ENCODE peak calls at places on chromosome 19, in eight cellular contexts. C is neuronal stem cell, T is colonic mucosa, B is IMR-90, P is adipocyte, J is H9, S is Karpas-422, U is GM23248. R is an unnamed sample. For H3K4me1, the result is how much of the 10 kb centered on the place peaks cover.

GRCh38 chr19:48630289-48631036 is 6.7 kb downstream of the DBP start:
- DNase-seq in C (no peak), T (peak), B (no peak), P (no peak), J (peak), S (no peak), U (peak), R (no peak)

GRCh38 chr19:43812689-43813088 is 10.4 kb upstream of the LYPD5 start:
- DNase-seq in C (no peak), T (no peak), B (no peak), P (no peak), J (no peak), S (no peak), U (no peak), R (no peak)

GRCh38 chr19:50518091-50519005 is 4.6 kb upstream of the ASPDH start:
- DNase-seq in C (no peak), T (no peak), B (no peak), P (no peak), J (peak), S (no peak), U (no peak), R (no peak)

GRCh38 chr19:54136086-54136863 is 1.3 kb upstream of the CNOT3 start:
- DNase-seq in C (no peak), T (peak), B (peak), P (peak), J (no peak), S (no peak), U (peak), R (no peak)

GRCh38 chr19:33125929-33126388 is 6.0 kb upstream of the WDR88 start:
- DNase-seq in C (peak), T (peak), B (peak), P (peak), J (peak), S (peak), U (peak), R (peak)

GRCh38 chr19:29232315-29232852 is 19.4 kb upstream of the UQCRFS1 start:
- DNase-seq in C (no peak), T (no peak), B (no peak), P (no peak), J (no peak), S (no peak), U (no peak), R (no peak)

GRCh38 chr19:46232029-46232428 is 2.5 kb downstream of the IGFL1 start:
- DNase-seq in C (no peak), T (no peak), B (no peak), P (no peak), J (no peak), S (no peak), U (no peak), R (no peak)

GRCh38 chr19:4057913-4058695 is 8.6 kb downstream of the ZBTB7A start:
- DNase-seq in C (no peak), T (peak), B (peak), P (peak), J (peak), S (peak), U (peak), R (peak)

GRCh38 chr19:32862741-32863140 is 6.8 kb downstream of the SLC7A9 start:
- DNase-seq in C (no peak), T (no peak), B (no peak), P (no peak), J (no peak), S (no peak), U (no peak), R (no peak)

GRCh38 chr19:18020212-18021067 is 12.5 kb downstream of the ARRDC2 start:
- DNase-seq in C (no peak), T (peak), B (peak), P (peak), J (no peak), S (no peak), U (peak), R (no peak)

GRCh38 chr19:22532388-22533310 is 101.5 kb upstream of the ZNF492 start:
- DNase-seq in C (no peak), T (peak), B (no peak), P (no peak), J (no peak), S (no peak), U (no peak), R (no peak)

GRCh38 chr19:32642771-32643170 is 32.2 kb downstream of the ANKRD27 start:
- DNase-seq in C (no peak), T (no peak), B (no peak), P (no peak), J (no peak), S (no peak), U (no peak), R (no peak)

GRCh38 chr19:2027361-2027760 is 11.8 kb upstream of the BTBD2 start:
- DNase-seq in C (no peak), T (no peak), B (peak), P (peak), J (no peak), S (no peak), U (peak), R (peak)

GRCh38 chr19:58401825-58402433 is 6.5 kb downstream of the RNF225 start:
- DNase-seq in C (no peak), T (no peak), B (no peak), P (no peak), J (no peak), S (no peak), U (no peak), R (no peak)

GRCh38 chr19:19860756-19861390 is 4.8 kb upstream of the ZNF253 start:
- DNase-seq in C (peak), T (no peak), B (no peak), P (no peak), J (peak), S (no peak), U (no peak), R (no peak)

GRCh38 chr19:45693168-45693788 is 812 bp downstream of the QPCTL start:
- DNase-seq in C (no peak), T (peak), B (peak), P (peak), J (peak), S (peak), U (peak), R (peak)

GRCh38 chr19:5394907-5395505 is 54.4 kb upstream of the PTPRS start:
- DNase-seq in C (peak), T (no peak), B (no peak), P (no peak), J (peak), S (no peak), U (no peak), R (no peak)

GRCh38 chr19:55320844-55321419 is 4.2 kb downstream of the TMEM150B start:
- DNase-seq in C (no peak), T (no peak), B (no peak), P (no peak), J (peak), S (no peak), U (no peak), R (no peak)

GRCh38 chr19:8511573-8512101 is 2.3 kb downstream of the ZNF414 start:
- DNase-seq in C (no peak), T (peak), B (no peak), P (no peak), J (no peak), S (no peak), U (no peak), R (no peak)

GRCh38 chr19:13100031-13100588 is 2.5 kb downstream of the LYL1 start:
- DNase-seq in C (no peak), T (no peak), B (no peak), P (no peak), J (no peak), S (peak), U (peak), R (peak)

GRCh38 chr19:54906819-54907218 is 871 bp downstream of the NCR1 start:
- DNase-seq in C (no peak), T (no peak), B (no peak), P (no peak), J (no peak), S (no peak), U (no peak), R (no peak)

GRCh38 chr19:5193192-5193591 is 147.4 kb downstream of the PTPRS start:
- DNase-seq in C (peak), T (no peak), B (no peak), P (no peak), J (peak), S (no peak), U (no peak), R (no peak)

GRCh38 chr19:56105090-56105701 is 15.9 kb downstream of the ZNF787 start:
- DNase-seq in C (peak), T (peak), B (peak), P (no peak), J (peak), S (peak), U (peak), R (peak)

GRCh38 chr19:4744451-4745170 is 21.0 kb upstream of the DPP9 start:
- DNase-seq in C (no peak), T (no peak), B (peak), P (peak), J (no peak), S (no peak), U (peak), R (peak)

GRCh38 chr19:4456843-4457653 is 546 bp downstream of the UBXN6 start:
- DNase-seq in C (peak), T (peak), B (peak), P (peak), J (peak), S (peak), U (peak), R (peak)

GRCh38 chr19:38683393-38684077 is 36.1 kb downstream of the ACTN4 start:
- DNase-seq in C (no peak), T (peak), B (peak), P (peak), J (peak), S (no peak), U (peak), R (peak)

GRCh38 chr19:8458380-8458779 is 13.6 kb downstream of the HNRNPM start:
- DNase-seq in C (no peak), T (peak), B (no peak), P (no peak), J (no peak), S (no peak), U (no peak), R (no peak)

GRCh38 chr19:24051516-24051915 is 35.5 kb upstream of the ZNF254 start:
- DNase-seq in C (no peak), T (no peak), B (no peak), P (no peak), J (no peak), S (no peak), U (no peak), R (peak)

GRCh38 chr19:38880076-38880881 is 2.2 kb upstream of the RINL start:
- DNase-seq in C (no peak), T (no peak), B (no peak), P (no peak), J (no peak), S (no peak), U (no peak), R (no peak)

GRCh38 chr19:41426952-41427646 is at the start of gene B3GNT8:
- DNase-seq in C (peak), T (peak), B (peak), P (peak), J (peak), S (peak), U (peak), R (peak)
- H3K9ac ChIP-seq in C (peak), T (peak), B (peak), P (peak), J (peak), S (no peak), U (peak), R (peak)

GRCh38 chr19:6750062-6750461 is 10.6 kb downstream of the TRIP10 start:
- DNase-seq in C (no peak), T (no peak), B (no peak), P (no peak), J (no peak), S (no peak), U (no peak), R (no peak)
- H3K4me1 ChIP-seq in C (under half), T (under half), B (under half), P (under half), J (under half), S (under half), U (under half), R (under half)

GRCh38 chr19:42241279-42241678 is 1.1 kb downstream of the GSK3A start:
- DNase-seq in C (no peak), T (no peak), B (no peak), P (no peak), J (no peak), S (no peak), U (no peak), R (no peak)

GRCh38 chr19:42239544-42240220 is 2.7 kb downstream of the GSK3A start:
- DNase-seq in C (no peak), T (no peak), B (no peak), P (no peak), J (no peak), S (peak), U (no peak), R (no peak)

GRCh38 chr19:42242512-42243409 is at the start of gene GSK3A:
- DNase-seq in C (peak), T (peak), B (peak), P (peak), J (peak), S (peak), U (peak), R (peak)

GRCh38 chr19:42244452-42245220 is 2.2 kb upstream of the GSK3A start:
- DNase-seq in C (peak), T (peak), B (peak), P (peak), J (peak), S (peak), U (peak), R (peak)

DNA sequence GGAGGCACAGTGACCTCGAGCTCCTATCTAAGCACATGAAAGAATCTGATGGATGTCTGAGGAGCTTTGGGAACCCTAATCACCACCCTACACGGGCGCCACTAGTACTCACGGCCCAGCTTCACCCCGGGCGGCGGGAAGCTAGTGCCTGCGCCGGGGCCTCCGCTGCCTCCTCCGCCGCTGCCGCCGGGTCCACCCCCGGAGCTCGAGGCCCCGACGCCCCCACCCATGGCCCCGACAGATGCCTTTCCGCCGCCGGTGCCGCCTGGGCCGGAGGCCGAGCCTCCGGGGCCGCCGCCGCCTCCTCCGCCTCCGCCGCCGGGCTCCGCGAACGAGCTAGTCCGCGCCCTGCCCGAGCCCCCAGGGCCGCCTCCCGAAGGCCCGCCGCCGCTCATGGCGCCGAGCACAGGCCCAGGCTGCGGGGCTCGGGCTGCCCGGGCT is 311 bp downstream of the GSK3A start:
- DNase-seq in C (no peak), T (peak), B (no peak), P (peak), J (no peak), S (no peak), U (peak), R (no peak)
- H3K9ac ChIP-seq in C (peak), T (peak), B (peak), P (peak), J (peak), S (peak), U (peak), R (peak)

GRCh38 chr19:6529937-6530384 is 865 bp upstream of the TNFSF9 start:
- DNase-seq in C (no peak), T (no peak), B (no peak), P (no peak), J (no peak), S (no peak), U (no peak), R (no peak)
- H3K4me1 ChIP-seq in C (under half), T (under half), B (under half), P (under half), J (under half), S (half or more), U (under half), R (under half)

GRCh38 chr19:41555752-41556151 is 20.2 kb upstream of the CEACAM21 start:
- DNase-seq in C (no peak), T (no peak), B (no peak), P (no peak), J (no peak), S (no peak), U (no peak), R (no peak)

GRCh38 chr19:41553804-41554203 is 22.2 kb upstream of the CEACAM21 start:
- DNase-seq in C (no peak), T (no peak), B (no peak), P (no peak), J (no peak), S (no peak), U (no peak), R (no peak)

GRCh38 chr19:41552558-41552957 is 23.4 kb upstream of the CEACAM21 start:
- DNase-seq in C (no peak), T (no peak), B (no peak), P (no peak), J (no peak), S (no peak), U (no peak), R (no peak)

GRCh38 chr19:41551711-41552110 is 24.3 kb upstream of the CEACAM21 start:
- DNase-seq in C (no peak), T (no peak), B (no peak), P (no peak), J (no peak), S (no peak), U (no peak), R (no peak)

DNA sequence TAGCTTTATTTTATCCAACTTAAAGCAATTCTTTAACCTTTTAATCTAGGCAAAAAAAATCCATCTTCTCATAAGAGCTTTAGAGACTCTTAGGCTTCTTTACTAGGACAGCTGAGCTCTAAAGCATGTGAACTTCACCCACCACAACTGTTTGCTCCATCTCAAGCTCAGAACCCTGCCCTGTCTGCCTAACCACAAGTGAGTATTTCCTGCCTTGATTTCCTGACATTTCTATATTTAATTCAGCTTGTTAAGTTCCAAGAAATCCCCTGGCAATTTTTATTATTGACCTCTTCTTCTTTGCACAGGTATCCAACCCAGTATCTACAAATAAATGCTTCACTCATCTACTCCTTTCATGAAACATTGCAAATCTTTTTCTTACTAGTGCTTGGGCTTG is 21.1 kb upstream of the CEACAM21 start:
- DNase-seq in C (no peak), T (no peak), B (no peak), P (no peak), J (no peak), S (no peak), U (no peak), R (no peak)
- H3K9ac ChIP-seq in C (no peak), T (no peak), B (no peak), P (no peak), J (no peak), S (no peak), U (no peak), R (no peak)

DNA sequence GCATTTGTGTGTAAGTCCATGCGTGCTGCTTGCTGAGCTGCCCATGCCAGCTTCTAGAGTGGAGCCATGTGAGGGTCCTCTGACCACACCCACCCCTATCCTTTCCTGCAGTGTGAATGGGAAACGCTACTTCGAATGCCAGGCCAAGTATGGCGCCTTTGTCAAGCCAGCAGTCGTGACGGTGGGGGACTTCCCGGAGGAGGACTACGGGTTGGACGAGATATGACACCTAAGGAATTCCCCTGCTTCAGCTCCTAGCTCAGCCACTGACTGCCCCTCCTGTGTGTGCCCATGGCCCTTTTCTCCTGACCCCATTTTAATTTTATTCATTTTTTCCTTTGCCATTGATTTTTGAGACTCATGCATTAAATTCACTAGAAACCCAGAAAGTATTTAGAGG is 10.3 kb downstream of the TBCB start:
- DNase-seq in C (no peak), T (no peak), B (no peak), P (no peak), J (no peak), S (no peak), U (no peak), R (no peak)
- H3K4me1 ChIP-seq in C (under half), T (under half), B (under half), P (under half), J (under half), S (under half), U (under half), R (under half)

GRCh38 chr19:41928754-41929535 is 696 bp upstream of the ERFL start:
- DNase-seq in C (no peak), T (peak), B (no peak), P (no peak), J (no peak), S (peak), U (no peak), R (no peak)
- H3K9ac ChIP-seq in C (peak), T (peak), B (no peak), P (no peak), J (no peak), S (peak), U (no peak), R (no peak)

DNA sequence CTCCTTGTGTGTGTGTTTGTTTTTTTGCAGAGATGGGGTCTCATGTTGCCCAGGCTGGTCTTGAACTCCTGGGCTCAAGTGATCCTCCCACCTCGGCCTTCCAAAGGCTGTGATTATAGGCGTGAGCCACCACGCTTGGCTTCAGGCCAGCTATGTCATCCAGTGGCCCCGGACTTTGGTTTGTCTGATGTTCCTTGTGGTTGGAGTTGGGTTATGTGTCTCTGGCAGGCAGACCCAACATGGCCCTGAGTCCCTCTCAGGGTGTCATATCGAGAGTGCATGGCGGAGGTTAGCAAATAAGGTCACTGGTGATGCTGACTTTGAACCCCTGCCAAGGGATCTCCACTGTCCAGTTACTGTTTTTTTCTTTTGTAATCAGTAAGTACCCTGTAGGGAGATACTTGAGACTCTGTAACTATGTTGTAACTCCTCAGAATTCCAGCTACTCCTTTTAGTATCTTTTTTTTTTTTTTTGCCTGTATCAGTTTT is 37.3 kb downstream of the SMARCA4 start:
- DNase-seq in C (no peak), T (peak), B (peak), P (peak), J (no peak), S (no peak), U (no peak), R (no peak)
- H3K4me1 ChIP-seq in C (under half), T (under half), B (under half), P (under half), J (under half), S (under half), U (under half), R (under half)

GRCh38 chr19:52187407-52187806 is 2.4 kb upstream of the PPP2R1A start:
- DNase-seq in C (no peak), T (no peak), B (no peak), P (no peak), J (no peak), S (no peak), U (no peak), R (no peak)
- H3K9ac ChIP-seq in C (no peak), T (no peak), B (no peak), P (no peak), J (no peak), S (no peak), U (no peak), R (no peak)

DNA sequence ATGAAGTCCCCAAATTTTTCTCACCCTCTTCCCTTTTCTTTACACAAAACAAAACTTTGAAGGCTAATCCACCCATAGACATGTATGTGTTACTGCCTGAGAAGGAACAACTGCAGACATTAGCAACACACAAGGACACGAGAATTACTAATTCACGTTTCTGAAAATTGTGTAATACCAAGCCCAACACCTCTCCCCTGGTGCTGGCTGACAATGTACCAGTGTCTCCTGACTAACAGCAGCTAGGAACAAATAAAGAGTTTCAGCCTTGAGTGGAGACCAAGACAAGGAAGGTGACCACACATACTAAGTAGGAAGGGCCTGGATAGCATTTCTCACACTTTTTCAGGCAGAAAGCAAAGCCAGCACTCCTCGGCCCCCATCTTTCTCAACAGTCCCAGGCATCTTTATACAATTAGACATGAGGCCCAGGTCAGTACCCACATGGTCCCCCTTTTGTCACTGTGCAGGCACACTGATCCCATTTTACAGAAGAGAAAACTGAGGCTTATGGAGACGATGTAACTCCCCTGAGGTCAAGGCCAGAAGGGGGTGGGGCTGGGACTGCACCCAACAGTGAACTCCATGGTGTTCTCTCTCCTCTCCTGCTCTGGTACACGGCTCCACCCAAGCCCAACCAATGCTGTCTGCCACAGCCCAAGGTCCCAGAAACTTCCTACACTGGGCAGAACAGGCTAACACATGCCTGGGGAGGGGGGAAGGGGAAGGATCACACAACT is 8.7 kb downstream of the BRD4 start:
- DNase-seq in C (no peak), T (peak), B (peak), P (peak), J (no peak), S (no peak), U (peak), R (peak)
- H3K4me1 ChIP-seq in C (under half), T (under half), B (under half), P (half or more), J (under half), S (half or more), U (half or more), R (under half)